ENCODE peak calls at places on chromosomes 13 and 19, in eight cellular contexts. C is left lung; S is HFFc6; T is fibroblast of the aortic adventitia; P is stimulated activated CD8-positive, alpha-beta memory T cell treated with anti-CD3 and anti-CD28 coated beads, Interleukin-2, amount 100 ng/mL, for 48 hours; O is progenitor cell of endocrine pancreas; N is HT1080; K is AG20443. W is an unnamed sample.

GRCh38 chr13:71906438-71906837 is 39.4 kb upstream of the DACH1 start:
- DNase-seq in C (no peak), S (no peak), T (no peak), P (no peak), O (no peak), N (no peak), K (no peak), W (no peak)

GRCh38 chr19:49676136-49676689 is 858 bp upstream of the PRMT1 start:
- DNase-seq in C (peak), S (peak), T (peak), P (peak), O (peak), N (peak), K (peak), W (peak)

GRCh38 chr13:112658807-112659206 is 31.0 kb upstream of the ATP11A start:
- DNase-seq in C (no peak), S (no peak), T (no peak), P (no peak), O (no peak), N (no peak), K (no peak), W (no peak)

GRCh38 chr19:39400997-39401548 is 5.6 kb upstream of the ZFP36 start:
- DNase-seq in C (no peak), S (no peak), T (no peak), P (no peak), O (no peak), N (no peak), K (no peak), W (no peak)

GRCh38 chr13:43783820-43784219 is 3.0 kb downstream of the ENOX1 start:
- DNase-seq in C (no peak), S (peak), T (peak), P (no peak), O (no peak), N (peak), K (peak), W (no peak)

GRCh38 chr19:18895038-18895827 is 725 bp downstream of the CERS1 start:
- DNase-seq in C (no peak), S (peak), T (peak), P (no peak), O (peak), N (peak), K (peak), W (peak)

GRCh38 chr19:32387701-32388392 is 17.7 kb upstream of the DPY19L3 start:
- DNase-seq in C (no peak), S (peak), T (peak), P (no peak), O (no peak), N (no peak), K (peak), W (no peak)

GRCh38 chr13:26025196-26025595 is 26.6 kb downstream of the SHISA2 start:
- DNase-seq in C (no peak), S (no peak), T (no peak), P (no peak), O (no peak), N (no peak), K (no peak), W (no peak)

W was measured in cerebellar nuclear complex.